ENCODE peak calls at places on chromosomes 16 and 17, in four cellular contexts. N is dermis microvascular lymphatic vessel endothelial cell; G is stimulated activated CD4-positive, alpha-beta T cell treated with anti-CD3 and anti-CD28 coated beads, Interleukin-4, amount 100 ng/mL, for 1 hour; I is cardiac muscle cell. Z is an unnamed sample.

GRCh38 chr16:14003119-14003570 is 68.0 kb upstream of the MRTFB start:
- DNase-seq in N (no peak), G (no peak), I (peak; percentile 76), Z (no peak)

GRCh38 chr16:83924686-83925085 is 25.8 kb downstream of the MLYCD start:
- DNase-seq in N (no peak), G (no peak), I (no peak), Z (no peak)

GRCh38 chr16:11389083-11389482 is 43.8 kb downstream of the RMI2 start:
- DNase-seq in N (no peak), G (no peak), I (no peak), Z (no peak)

GRCh38 chr17:41652461-41652960 is 28.1 kb upstream of the KRT17 start:
- DNase-seq in N (no peak), G (no peak), I (no peak), Z (peak; percentile 60)

GRCh38 chr17:16517477-16517876 is 25.5 kb upstream of the LRRC75A start:
- DNase-seq in N (no peak), G (no peak), I (no peak), Z (no peak)

GRCh38 chr16:68383858-68384257 is 64.5 kb downstream of the SMPD3 start:
- DNase-seq in N (no peak), G (no peak), I (no peak), Z (no peak)

GRCh38 chr17:50689251-50689650 is 18.5 kb downstream of the ANKRD40 start:
- DNase-seq in N (no peak), G (no peak), I (peak; percentile 59), Z (no peak)

GRCh38 chr16:87457051-87457611 is 35.7 kb downstream of the ZCCHC14 start:
- DNase-seq in N (peak; percentile 42), G (no peak), I (peak; percentile 28), Z (no peak)

GRCh38 chr17:76725580-76726230 is 701 bp downstream of the JMJD6 start:
- DNase-seq in N (peak; percentile 56), G (peak; percentile 78), I (peak; percentile 60), Z (peak; percentile 83)

GRCh38 chr17:19470529-19471261 is 59.7 kb downstream of the RNF112 start:
- DNase-seq in N (no peak), G (no peak), I (peak; percentile 82), Z (peak; percentile 72)

GRCh38 chr17:79033741-79034501 is 10.0 kb downstream of the C1QTNF1 start:
- DNase-seq in N (no peak), G (no peak), I (peak; percentile 78), Z (no peak)

GRCh38 chr17:30808785-30809286 is 15.7 kb downstream of the CRLF3 start:
- DNase-seq in N (peak; percentile 52), G (no peak), I (no peak), Z (no peak)

GRCh38 chr16:6732166-6732565 is 600.5 kb upstream of the RBFOX1 start:
- DNase-seq in N (no peak), G (no peak), I (no peak), Z (no peak)

GRCh38 chr16:67571981-67572431 is 9.7 kb downstream of the CTCF start:
- DNase-seq in N (no peak), G (no peak), I (peak; percentile 72), Z (no peak)

GRCh38 chr17:79406316-79406715 is 204.5 kb downstream of the RBFOX3 start:
- DNase-seq in N (peak; percentile 56), G (no peak), I (no peak), Z (no peak)

GRCh38 chr17:76472258-76472645 is 4.8 kb downstream of the AANAT start:
- DNase-seq in N (no peak), G (no peak), I (no peak), Z (no peak)

GRCh38 chr16:86951831-86952598 is 365.2 kb downstream of the C16orf95 start:
- DNase-seq in N (peak; percentile 74), G (no peak), I (peak; percentile 84), Z (no peak)

GRCh38 chr17:10992097-10992496 is 154.2 kb upstream of the PIRT start:
- DNase-seq in N (no peak), G (no peak), I (no peak), Z (no peak)

GRCh38 chr16:82016964-82017363 is 5.7 kb upstream of the SDR42E1 start:
- DNase-seq in N (no peak), G (no peak), I (peak; percentile 74), Z (no peak)

GRCh38 chr17:43399839-43400328 is 1.1 kb downstream of the ARL4D start:
- DNase-seq in N (no peak), G (no peak), I (no peak), Z (no peak)

GRCh38 chr17:751269-752001 is 629 bp downstream of the GEMIN4 start:
- DNase-seq in N (peak; percentile 28), G (peak; percentile 58), I (peak; percentile 52), Z (peak; percentile 68)

Z was measured in Peyer's patch.